ENCODE peak calls at places on chromosomes 6 and 20, in six cellular contexts. R is fibroblast of lung, A is tibial nerve, S is colonic mucosa, I is AG04450, P is heart left ventricle. U is an unnamed sample.

GRCh38 chr6:53112404-53112803 is 36.2 kb downstream of the GCM1 start:
- DNase-seq in I (no peak), P (no peak), R (no peak), A (no peak), S (peak), U (no peak)

GRCh38 chr20:36645998-36646397 is at the start of gene SLA2:
- DNase-seq in S (peak), R (no peak), I (no peak), P (no peak), A (no peak), U (no peak)

GRCh38 chr6:100664274-100665040 is 199.7 kb upstream of the SIM1 start:
- DNase-seq in S (no peak), A (peak), R (peak), I (peak), P (no peak), U (no peak)

GRCh38 chr20:39961667-39962066 is 727.4 kb downstream of the MAFB start:
- DNase-seq in A (no peak), R (no peak), P (no peak), S (no peak), I (no peak), U (no peak)

GRCh38 chr20:46195264-46196038 is 77.3 kb downstream of the CD40 start:
- DNase-seq in S (no peak), I (no peak), R (no peak), A (no peak), P (no peak), U (no peak)

GRCh38 chr6:10418862-10419748 is 4.2 kb upstream of the TFAP2A start:
- DNase-seq in I (no peak), S (no peak), P (no peak), A (no peak), R (peak), U (no peak)

GRCh38 chr6:34592208-34592952 is 36.3 kb upstream of the SPDEF start:
- DNase-seq in S (no peak), R (no peak), I (no peak), A (no peak), P (no peak), U (no peak)

GRCh38 chr6:134835998-134836397 is 113.9 kb downstream of the ALDH8A1 start:
- DNase-seq in P (no peak), A (no peak), R (peak), S (no peak), I (no peak), U (no peak)

GRCh38 chr20:433300-433975 is 25.3 kb downstream of the RBCK1 start:
- DNase-seq in R (no peak), A (no peak), P (no peak), I (no peak), S (no peak), U (no peak)

GRCh38 chr6:37484786-37485170 is 14.9 kb downstream of the CCDC167 start:
- DNase-seq in R (no peak), I (no peak), P (no peak), A (no peak), S (no peak), U (no peak)

GRCh38 chr20:48480391-48480790 is 347.4 kb downstream of the PREX1 start:
- DNase-seq in R (no peak), S (no peak), I (no peak), P (no peak), A (no peak), U (no peak)

GRCh38 chr6:134826889-134827737 is 122.8 kb downstream of the ALDH8A1 start:
- DNase-seq in I (peak), R (peak), A (peak), P (peak), S (no peak), U (no peak)

GRCh38 chr6:47106216-47106615 is 64.1 kb upstream of the ADGRF1 start:
- DNase-seq in R (no peak), A (no peak), S (no peak), I (no peak), P (no peak), U (no peak)

GRCh38 chr6:35948725-35949124 is 27.8 kb upstream of the SRPK1 start:
- DNase-seq in P (no peak), R (no peak), A (no peak), S (no peak), I (no peak), U (no peak)

GRCh38 chr6:155245871-155246270 is 17.9 kb upstream of the CLDN20 start:
- DNase-seq in R (peak), I (no peak), A (no peak), P (no peak), S (no peak), U (no peak)

GRCh38 chr6:26199773-26200728 is 112.8 kb downstream of the HFE start:
- DNase-seq in S (no peak), A (no peak), P (no peak), I (no peak), R (peak), U (no peak)

GRCh38 chr6:5764401-5764955 is 242.2 kb downstream of the NRN1 start:
- DNase-seq in R (peak), I (peak), A (peak), S (no peak), P (peak), U (no peak)

GRCh38 chr20:37145014-37145413 is 34.1 kb upstream of the RPN2 start:
- DNase-seq in S (no peak), I (no peak), R (no peak), A (no peak), P (no peak), U (no peak)

GRCh38 chr6:74420221-74420620 is 724.2 kb downstream of the CD109 start:
- DNase-seq in A (no peak), R (no peak), S (no peak), P (no peak), I (no peak), U (no peak)

GRCh38 chr6:110334425-110335158 is 23.6 kb downstream of the METTL24 start:
- DNase-seq in R (peak), S (no peak), A (no peak), P (no peak), I (no peak), U (no peak)

GRCh38 chr20:5522422-5522821 is 205.7 kb upstream of the PROKR2 start:
- DNase-seq in R (no peak), I (no peak), S (no peak), P (no peak), A (no peak), U (no peak)

GRCh38 chr20:4973330-4974097 is 27.8 kb downstream of the SLC23A2 start:
- DNase-seq in A (peak), R (peak), P (no peak), S (peak), I (peak), U (peak)

GRCh38 chr6:35713006-35713405 is 23.8 kb upstream of the ARMC12 start:
- DNase-seq in A (no peak), R (no peak), S (no peak), I (no peak), P (no peak), U (no peak)

GRCh38 chr20:31857861-31858835 is 12.2 kb downstream of the DUSP15 start:
- DNase-seq in R (no peak), P (no peak), A (no peak), I (no peak), S (no peak), U (no peak)

GRCh38 chr6:43142101-43142500 is 29.0 kb upstream of the SRF start:
- DNase-seq in A (no peak), I (no peak), S (no peak), P (no peak), R (no peak), U (no peak)

GRCh38 chr6:110020888-110021287 is 42.8 kb downstream of the GPR6 start:
- DNase-seq in R (no peak), S (no peak), P (no peak), I (no peak), A (no peak), U (no peak)

GRCh38 chr6:11398451-11399326 is 138.9 kb upstream of the TMEM170B start:
- DNase-seq in A (no peak), R (no peak), I (no peak), P (no peak), S (peak), U (no peak)

GRCh38 chr6:137973201-137973600 is 106.1 kb downstream of the TNFAIP3 start:
- DNase-seq in S (no peak), P (no peak), R (peak), A (no peak), I (no peak), U (no peak)

GRCh38 chr6:45609141-45609638 is 231.5 kb upstream of the SUPT3H start:
- DNase-seq in S (no peak), P (no peak), A (peak), R (peak), I (peak), U (no peak)

GRCh38 chr20:39468703-39469102 is 506.6 kb downstream of the DHX35 start:
- DNase-seq in S (no peak), P (no peak), R (no peak), A (no peak), I (no peak), U (peak)

GRCh38 chr6:9224539-9224938 is 789.2 kb upstream of the SLC35B3 start:
- DNase-seq in S (no peak), A (no peak), R (peak), I (no peak), P (no peak), U (no peak)

GRCh38 chr6:19812512-19813119 is 24.6 kb upstream of the ID4 start:
- DNase-seq in S (no peak), P (no peak), R (peak), A (no peak), I (peak), U (no peak)

GRCh38 chr20:11906626-11907480 is 10.8 kb upstream of the BTBD3 start:
- DNase-seq in S (no peak), A (no peak), P (no peak), I (no peak), R (peak), U (no peak)

GRCh38 chr6:118581489-118581959 is 33.4 kb downstream of the PLN start:
- DNase-seq in A (no peak), S (no peak), I (no peak), R (peak), P (no peak), U (no peak)

GRCh38 chr6:129206761-129207330 is 323.9 kb downstream of the LAMA2 start:
- DNase-seq in P (no peak), I (no peak), A (no peak), S (no peak), R (no peak), U (no peak)

GRCh38 chr6:129209355-129209754 is 326.4 kb downstream of the LAMA2 start:
- DNase-seq in S (no peak), A (no peak), R (peak), I (no peak), P (no peak), U (no peak)

GRCh38 chr6:129210684-129211083 is 327.7 kb downstream of the LAMA2 start:
- DNase-seq in S (no peak), P (no peak), A (no peak), R (no peak), I (no peak), U (no peak)

GRCh38 chr6:129207832-129208231 is 324.9 kb downstream of the LAMA2 start:
- DNase-seq in S (no peak), I (no peak), R (no peak), A (no peak), P (no peak), U (no peak)

GRCh38 chr6:129208415-129209034 is 325.6 kb downstream of the LAMA2 start:
- DNase-seq in I (no peak), R (no peak), A (no peak), P (no peak), S (no peak), U (no peak)
- TF ChIP-seq CTCF in I (no peak), R (no peak), A (no peak), P (no peak), S (no peak), U (no peak)

GRCh38 chr20:57676517-57677322 is 33.1 kb downstream of the PMEPA1 start:
- DNase-seq in I (no peak), R (no peak), S (peak), P (no peak), A (no peak), U (no peak)

GRCh38 chr20:57678340-57678739 is 31.5 kb downstream of the PMEPA1 start:
- DNase-seq in P (peak), I (no peak), A (no peak), R (no peak), S (no peak), U (no peak)

GRCh38 chr20:57677323-57677982 is 32.4 kb downstream of the PMEPA1 start:
- DNase-seq in A (no peak), I (no peak), R (no peak), S (no peak), P (no peak), U (no peak)

GRCh38 chr20:57672953-57673575 is 36.8 kb downstream of the PMEPA1 start:
- DNase-seq in P (no peak), S (no peak), A (no peak), I (no peak), R (no peak), U (no peak)

DNA sequence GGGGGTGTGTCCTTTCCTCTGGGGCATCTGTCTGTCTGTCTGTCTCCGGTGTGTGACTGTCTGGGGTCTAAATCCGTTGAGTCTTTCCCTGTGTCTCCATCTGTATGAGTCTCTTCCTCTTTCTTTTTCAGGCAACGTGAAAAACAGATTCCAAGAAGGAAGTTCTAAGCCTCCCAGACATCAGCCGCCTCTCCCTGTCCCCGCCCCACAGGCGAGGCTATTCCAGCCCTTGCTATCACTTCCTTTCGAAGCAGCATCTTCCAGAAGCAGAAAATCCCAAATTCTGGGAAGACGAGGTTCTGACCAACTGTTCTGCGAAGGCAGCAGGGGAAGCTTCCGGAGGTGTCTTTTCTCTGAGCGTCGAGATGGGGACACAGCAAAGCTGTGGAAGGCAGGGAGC is 34.0 kb downstream of the PMEPA1 start:
- DNase-seq in R (no peak), I (no peak), S (peak), A (no peak), P (no peak), U (no peak)
- H3K27ac ChIP-seq in R (no peak), I (no peak), S (peak), A (no peak), P (no peak), U (no peak)

DNA sequence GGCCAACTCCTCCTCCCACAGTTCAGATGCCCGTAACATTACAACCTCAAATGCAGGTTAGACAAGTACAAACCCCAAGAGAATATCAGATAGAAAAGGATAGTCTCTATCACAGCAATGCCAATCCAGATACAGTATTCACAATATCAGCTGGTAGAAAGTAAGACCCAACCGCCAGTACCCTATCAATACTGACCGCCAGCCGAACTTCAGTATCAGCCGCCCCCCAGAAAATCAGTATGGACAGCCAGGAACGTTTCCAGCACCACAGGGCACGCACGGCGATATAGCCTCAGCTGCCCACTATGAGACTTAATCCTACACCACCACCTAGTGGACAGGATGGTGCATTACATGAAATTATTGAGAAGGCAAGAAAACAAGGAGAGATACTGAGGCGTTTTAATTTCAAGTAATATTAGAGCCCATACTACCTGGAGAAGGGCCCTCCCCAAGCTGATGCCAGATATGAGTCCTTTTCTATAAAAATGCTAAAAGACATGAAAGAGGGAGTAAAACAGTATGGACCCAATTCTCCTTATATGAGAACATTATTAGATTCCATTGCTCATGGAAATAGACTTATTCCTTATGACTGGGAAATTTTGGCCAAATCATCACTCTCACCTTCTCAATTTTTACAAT is 17.6 kb upstream of the EIF2S2 start:
- DNase-seq in R (peak), P (peak), S (peak), A (peak), I (peak), U (peak)
- H3K4me3 ChIP-seq in R (no peak), P (no peak), S (no peak), A (no peak), I (no peak), U (no peak)

GRCh38 chr6:120056085-120056484 is 706.5 kb upstream of the MAN1A1 start:
- DNase-seq in I (no peak), R (no peak), P (no peak), A (no peak), S (no peak), U (peak)
- TF ChIP-seq CTCF in I (peak), R (no peak), P (peak), A (no peak), S (no peak), U (peak)

GRCh38 chr6:139636391-139636790 is 261.9 kb upstream of the CITED2 start:
- DNase-seq in A (no peak), S (no peak), R (no peak), I (no peak), P (no peak), U (no peak)
- H3K27ac ChIP-seq in A (no peak), S (no peak), R (no peak), I (no peak), P (no peak), U (no peak)

DNA sequence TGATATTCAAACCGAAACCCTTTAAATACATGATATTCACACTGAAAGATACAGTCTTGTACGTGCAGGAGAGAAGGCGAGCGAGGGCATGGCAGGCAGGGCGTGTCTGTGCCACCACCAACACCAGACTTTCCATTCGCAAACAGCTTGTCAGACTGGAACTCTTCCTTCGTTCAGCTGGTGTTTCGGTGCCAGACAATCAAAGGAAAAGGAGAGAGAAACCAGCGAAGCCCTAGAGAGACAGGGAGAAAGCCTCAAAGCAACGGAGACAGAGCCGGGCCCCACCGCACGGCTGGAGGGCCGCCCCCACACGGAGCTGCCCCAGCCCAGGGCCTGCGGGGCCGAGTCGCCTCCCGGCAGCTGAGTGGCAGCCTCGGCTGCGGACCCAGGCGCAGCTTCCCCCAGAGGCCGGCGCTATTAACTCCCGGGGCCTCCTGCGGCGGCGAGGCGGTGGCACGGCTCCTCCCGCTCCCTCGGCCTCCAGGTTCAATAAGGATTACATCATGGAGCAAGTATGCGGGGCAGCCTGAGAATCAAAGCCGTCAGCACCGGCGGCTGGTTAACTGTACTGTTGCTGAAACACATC is 32.1 kb upstream of the NR2E1 start:
- DNase-seq in A (no peak), I (peak), P (peak), S (peak), R (peak), U (peak)
- H3K4me3 ChIP-seq in A (peak), I (peak), P (peak), S (peak), R (peak), U (peak)

DNA sequence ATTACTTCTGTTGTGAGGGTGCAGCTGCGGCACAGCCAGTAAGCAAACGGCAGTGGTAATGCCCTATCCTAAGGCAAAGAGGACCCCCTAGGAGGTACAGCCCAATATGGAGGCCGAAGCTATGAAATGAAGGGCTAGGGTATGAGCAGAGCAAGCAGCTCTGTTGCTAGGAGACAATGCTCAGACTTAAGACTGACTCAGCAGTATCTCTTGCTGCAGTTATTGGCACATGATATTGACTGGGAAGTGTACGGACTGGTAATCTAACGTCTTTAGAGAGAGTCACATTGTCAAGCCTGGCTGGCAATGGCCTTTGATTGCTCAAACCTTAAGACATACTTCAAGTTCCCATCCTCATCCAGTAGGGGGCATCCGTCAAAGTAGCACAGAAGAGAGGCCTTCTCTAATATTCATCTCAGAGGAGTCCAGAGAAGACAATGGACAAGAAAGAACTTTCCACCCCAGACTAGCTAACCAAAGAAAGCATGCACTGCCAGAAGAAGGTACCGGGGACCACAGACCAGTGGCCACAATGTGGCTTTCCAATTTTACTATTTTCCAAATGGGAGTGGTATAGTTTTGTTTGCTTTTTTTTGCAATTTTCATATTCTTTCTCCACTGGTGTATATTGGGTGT is 37.0 kb downstream of the LRFN2 start:
- DNase-seq in P (no peak), S (peak), A (peak), R (peak), I (peak), U (peak)
- TF ChIP-seq CTCF in P (peak), S (peak), A (peak), R (peak), I (peak), U (peak)

DNA sequence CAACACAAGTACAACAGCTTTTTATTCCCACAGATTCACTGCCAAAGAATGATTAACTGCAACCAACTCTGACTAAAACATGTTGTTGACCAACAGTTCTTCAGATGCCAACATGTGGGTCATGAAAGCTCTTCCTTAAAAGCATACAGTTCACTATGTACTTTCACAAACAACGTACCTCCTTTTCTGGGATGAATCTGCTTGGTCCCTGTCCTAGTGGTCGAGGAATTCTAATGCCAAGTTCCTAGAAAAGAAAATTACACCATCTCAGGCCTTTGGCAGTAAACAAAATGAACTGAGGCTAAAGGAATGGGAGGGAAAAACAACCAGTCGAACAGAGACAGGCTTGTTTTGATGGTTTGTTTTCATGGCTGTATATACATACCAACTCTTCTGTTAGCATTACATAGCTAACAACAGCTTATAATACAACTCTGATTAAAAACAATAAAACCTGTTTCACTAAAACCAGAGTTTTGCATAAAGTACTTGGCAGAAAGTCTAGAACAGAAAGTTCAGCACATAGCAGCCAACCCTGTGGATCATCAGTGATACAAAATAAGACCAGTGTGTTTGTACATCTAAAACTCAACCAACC is 92.4 kb downstream of the SESN1 start:
- DNase-seq in I (no peak), S (no peak), A (peak), P (no peak), R (peak), U (no peak)
- H3K27ac ChIP-seq in I (no peak), S (peak), A (peak), P (peak), R (no peak), U (peak)